ENCODE peak calls at places on chromosomes 7 and 10, in eight cellular contexts. E is nephron progenitor cell; S is fibroblast of the aortic adventitia; H is kidney epithelial cell; O is NCI-H226; L is cardiac fibroblast; Z is ureter; P is activated naive CD4-positive, alpha-beta T cell. D is an unnamed sample.

GRCh38 chr10:106380706-106381105 is 783.8 kb downstream of the SORCS1 start:
- DNase-seq in E (no peak), S (no peak), H (no peak), O (no peak), L (no peak), Z (no peak), P (no peak), D (no peak)

GRCh38 chr7:77537136-77537594 is at the start of gene PTPN12:
- DNase-seq in E (no peak), S (no peak), H (no peak), O (peak), L (no peak), Z (no peak), P (no peak), D (peak)

GRCh38 chr10:78331391-78331922 is 297.8 kb downstream of the RPS24 start:
- DNase-seq in E (no peak), S (peak), H (no peak), O (no peak), L (peak), Z (peak), P (no peak), D (no peak)

GRCh38 chr7:124152859-124153692 is 120.2 kb upstream of the TMEM229A start:
- DNase-seq in E (peak), S (peak), H (no peak), O (peak), L (peak), Z (no peak), P (no peak), D (peak)

GRCh38 chr10:31322647-31323046 is 3.6 kb downstream of the ZEB1 start:
- DNase-seq in E (no peak), S (peak), H (no peak), O (no peak), L (peak), Z (no peak), P (no peak), D (no peak)

GRCh38 chr7:2715341-2716231 is 27.6 kb downstream of the AMZ1 start:
- DNase-seq in E (no peak), S (no peak), H (no peak), O (no peak), L (no peak), Z (no peak), P (no peak), D (no peak)

GRCh38 chr7:155324918-155325235 is 27.2 kb downstream of the INSIG1 start:
- DNase-seq in E (no peak), S (no peak), H (no peak), O (no peak), L (no peak), Z (no peak), P (no peak), D (no peak)

GRCh38 chr10:124869941-124870340 is 68.3 kb downstream of the ABRAXAS2 start:
- DNase-seq in E (no peak), S (no peak), H (no peak), O (no peak), L (no peak), Z (no peak), P (no peak), D (no peak)

GRCh38 chr10:34433241-34434076 is 381.6 kb downstream of the PARD3 start:
- DNase-seq in E (no peak), S (peak), H (no peak), O (no peak), L (peak), Z (no peak), P (no peak), D (no peak)

GRCh38 chr10:51288511-51288910 is 214.2 kb downstream of the PRKG1 start:
- DNase-seq in E (no peak), S (peak), H (no peak), O (peak), L (no peak), Z (no peak), P (no peak), D (no peak)

GRCh38 chr10:72043016-72043834 is 45.1 kb downstream of the SPOCK2 start:
- DNase-seq in E (no peak), S (no peak), H (no peak), O (no peak), L (no peak), Z (no peak), P (no peak), D (no peak)

GRCh38 chr7:130400120-130400572 is 19.9 kb downstream of the CPA1 start:
- DNase-seq in E (no peak), S (peak), H (no peak), O (no peak), L (no peak), Z (no peak), P (no peak), D (no peak)

D was measured in BE2C.